ENCODE peak calls at places on chromosome 11, in six cellular contexts. W, E, T, C, H and G are unnamed samples.

GRCh38 chr11:86202013-86202336 is 42.6 kb upstream of the EED start:
- DNase-seq in H (no peak), E (no peak), T (no peak), W (no peak), C (no peak), G (no peak)

GRCh38 chr11:74025467-74026166 is 16.7 kb upstream of the UCP3 start:
- DNase-seq in H (no peak), E (peak), W (peak), T (no peak), C (no peak), G (peak)

GRCh38 chr11:29985248-29985647 is 31.6 kb downstream of the KCNA4 start:
- DNase-seq in E (no peak), H (no peak), W (no peak), T (no peak), C (no peak), G (no peak)

GRCh38 chr11:103202048-103202651 is 92.9 kb downstream of the DYNC2H1 start:
- DNase-seq in C (no peak), H (peak), E (peak), T (no peak), W (peak), G (peak)

GRCh38 chr11:123775274-123775673 is 21.0 kb upstream of the OR6X1 start:
- DNase-seq in E (peak), H (no peak), W (no peak), T (peak), C (peak), G (no peak)

GRCh38 chr11:129695543-129696308 is 119.9 kb upstream of the TMEM45B start:
- DNase-seq in E (peak), W (peak), H (peak), C (peak), T (peak), G (peak)

GRCh38 chr11:102592634-102593581 is 32.2 kb downstream of the MMP20 start:
- DNase-seq in W (peak), C (peak), E (peak), H (no peak), T (no peak), G (peak)

GRCh38 chr11:73393011-73393380 is 16.8 kb downstream of the RELT start:
- DNase-seq in T (no peak), E (no peak), W (no peak), H (no peak), C (no peak), G (no peak)

GRCh38 chr11:59511675-59512074 is 336 bp downstream of the OR4D9 start:
- DNase-seq in C (no peak), E (no peak), W (no peak), T (no peak), H (no peak), G (no peak)
- H3K27ac ChIP-seq in C (no peak), E (no peak), W (no peak), T (no peak), H (no peak), G (no peak)

GRCh38 chr11:117915672-117916235 is 13.4 kb downstream of the TMPRSS13 start:
- DNase-seq in H (no peak), C (peak), T (no peak), E (no peak), W (no peak), G (no peak)

GRCh38 chr11:117918366-117919255 is 10.6 kb downstream of the TMPRSS13 start:
- DNase-seq in E (no peak), T (no peak), H (no peak), W (no peak), C (no peak), G (no peak)

GRCh38 chr11:117919326-117920275 is 9.6 kb downstream of the TMPRSS13 start:
- DNase-seq in W (no peak), H (no peak), E (peak), T (no peak), C (no peak), G (no peak)

GRCh38 chr11:117916956-117917355 is 12.2 kb downstream of the TMPRSS13 start:
- DNase-seq in T (no peak), C (no peak), W (no peak), E (no peak), H (no peak), G (no peak)

DNA sequence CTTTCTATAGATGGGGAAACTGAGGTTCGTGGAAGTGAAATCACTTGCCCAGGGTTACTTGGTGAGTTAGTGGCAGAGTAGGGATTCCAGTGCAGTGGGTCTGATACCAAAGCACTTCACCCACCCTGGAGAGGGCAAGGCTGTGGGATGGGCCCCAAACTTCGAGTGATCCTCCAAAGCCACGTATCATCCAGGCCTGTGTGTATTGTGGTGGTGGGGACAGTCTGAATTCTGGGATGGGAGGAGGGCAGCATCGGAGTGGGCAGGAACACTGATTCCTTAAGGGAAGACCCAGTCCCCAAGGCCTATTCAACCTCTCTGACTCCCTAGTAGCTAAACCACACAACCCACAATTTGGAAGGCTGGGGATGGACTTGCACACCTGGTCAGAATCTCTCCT is 11.6 kb downstream of the TMPRSS13 start:
- DNase-seq in W (no peak), T (no peak), C (no peak), E (no peak), H (no peak), G (no peak)
- H3K14ac ChIP-seq in W (no peak), T (no peak), C (no peak), E (no peak), H (no peak), G (no peak)

DNA sequence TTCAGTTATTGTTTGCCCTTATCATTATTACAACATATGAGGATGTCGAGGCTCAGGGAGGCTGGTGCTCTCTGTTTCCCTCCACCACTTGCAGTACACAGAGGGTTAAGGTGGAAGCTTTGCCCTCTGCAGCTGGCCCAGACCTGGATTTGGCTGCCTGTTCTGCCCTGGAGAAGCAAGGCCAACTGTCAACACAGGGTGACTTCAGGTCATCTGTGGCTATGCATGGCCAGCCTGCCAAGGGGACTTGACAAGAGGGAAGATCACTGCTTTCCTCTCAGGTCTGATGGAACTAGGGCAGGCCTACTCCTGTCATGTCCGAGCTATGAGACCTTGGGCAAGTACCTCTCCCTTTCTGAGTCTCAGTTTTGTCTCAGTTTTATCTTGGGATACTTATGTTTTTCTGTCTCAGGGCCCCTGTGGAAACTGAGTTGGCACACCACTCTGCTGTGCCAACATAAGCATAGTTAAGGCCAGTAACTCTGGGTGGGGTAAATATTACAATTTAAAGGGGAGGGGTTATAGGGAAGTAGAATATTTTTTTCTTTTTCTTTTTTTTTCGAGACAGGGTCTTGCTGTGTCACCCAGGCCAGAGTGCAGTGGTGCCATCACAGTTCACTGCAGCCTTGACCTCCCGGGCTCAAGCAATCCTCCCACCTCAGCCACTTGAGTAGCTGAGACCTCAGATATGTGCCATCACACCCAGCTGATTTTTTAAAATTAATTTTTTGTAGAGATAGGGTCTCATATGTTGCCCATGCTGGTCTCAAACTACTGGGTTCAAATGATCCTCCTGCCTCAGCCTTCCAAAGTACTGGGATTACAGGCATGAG is 2.4 kb upstream of the THRSP start:
- DNase-seq in C (no peak), H (no peak), W (no peak), E (no peak), T (no peak), G (no peak)
- H2AFZ ChIP-seq in C (no peak), H (no peak), W (no peak), E (no peak), T (no peak), G (no peak)

DNA sequence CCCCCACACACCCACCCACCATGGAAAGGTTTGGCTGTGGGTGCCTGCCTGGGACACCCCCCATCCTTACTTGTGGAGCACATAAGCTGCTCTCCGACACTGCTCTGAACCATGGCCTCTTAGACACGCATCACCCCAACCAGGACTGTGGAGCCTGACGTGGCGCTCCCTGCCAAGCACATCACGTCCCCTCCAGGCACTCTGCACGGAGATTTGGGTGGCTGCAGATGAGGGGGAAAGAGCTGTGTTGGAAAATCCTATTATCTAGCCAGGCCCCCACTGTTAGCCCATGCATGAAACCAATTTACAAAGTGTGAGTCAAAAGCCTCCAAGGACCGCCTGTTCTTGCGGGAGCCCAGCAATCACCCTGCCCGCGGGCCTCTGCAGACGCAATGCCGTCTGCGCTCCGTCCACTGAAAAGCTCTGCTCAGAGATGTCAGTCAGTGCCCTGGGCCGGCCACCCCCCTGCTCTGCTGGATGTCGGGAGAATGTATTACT is 163.4 kb upstream of the NECTIN1 start:
- DNase-seq in C (no peak), E (no peak), W (no peak), T (no peak), H (no peak), G (no peak)
- H3K27ac ChIP-seq in C (no peak), E (no peak), W (no peak), T (no peak), H (no peak), G (no peak)

DNA sequence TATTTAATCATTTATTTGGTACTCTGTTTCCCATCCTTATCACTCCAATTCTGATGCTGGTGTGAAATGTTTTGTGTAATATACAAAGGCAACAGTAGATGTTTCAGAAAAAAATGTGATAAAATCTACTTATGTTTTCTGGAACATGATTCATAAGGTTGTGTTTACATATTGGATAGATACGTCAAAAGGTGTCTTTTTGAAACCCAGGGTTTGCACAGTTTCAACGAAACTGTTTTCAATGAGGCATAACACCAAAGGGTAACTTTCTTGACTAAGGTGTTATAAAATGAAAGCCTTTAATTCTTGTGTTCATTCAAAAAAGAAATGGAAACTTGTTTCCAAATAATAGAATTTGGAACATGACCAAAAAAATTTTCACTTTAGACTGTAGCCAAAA is 33.8 kb upstream of the HSD17B12 start:
- DNase-seq in W (no peak), T (no peak), C (no peak), E (no peak), H (no peak), G (no peak)
- H3K14ac ChIP-seq in W (no peak), T (no peak), C (no peak), E (no peak), H (no peak), G (no peak)

GRCh38 chr11:20131744-20132666 is 28.3 kb downstream of the DBX1 start:
- DNase-seq in H (peak), W (peak), T (no peak), C (peak), E (no peak), G (peak)
- H2AFZ ChIP-seq in H (peak), W (peak), T (peak), C (peak), E (peak), G (peak)